ENCODE peak calls at places on chromosomes 5 and 9, in six cellular contexts. O is cardiac fibroblast, K is uterus, G is MM.1S, V is adrenal gland, I is fibroblast of the aortic adventitia. Y is an unnamed sample.

GRCh38 chr5:102830241-102830640 is 75.1 kb downstream of the PAM start:
- DNase-seq in O (no peak), K (no peak), G (no peak), V (no peak), I (no peak), Y (no peak)

GRCh38 chr9:108687360-108687981 is 168.3 kb downstream of the ACTL7B start:
- DNase-seq in O (peak), K (no peak), G (no peak), V (no peak), I (no peak), Y (peak)

GRCh38 chr9:130422546-130422945 is 22.2 kb upstream of the ASS1 start:
- DNase-seq in O (no peak), K (no peak), G (no peak), V (no peak), I (no peak), Y (no peak)

GRCh38 chr5:113546711-113547159 is 33.2 kb downstream of the YTHDC2 start:
- DNase-seq in O (peak), K (no peak), G (no peak), V (no peak), I (peak), Y (peak)

GRCh38 chr5:79236970-79237734 is 1.2 kb downstream of the JMY start:
- DNase-seq in O (peak), K (peak), G (peak), V (peak), I (peak), Y (peak)

GRCh38 chr5:143063175-143063970 is 293.2 kb downstream of the ARHGAP26 start:
- DNase-seq in O (peak), K (peak), G (no peak), V (peak), I (peak), Y (peak)

GRCh38 chr9:120710110-120710981 is 3.9 kb downstream of the MEGF9 start:
- DNase-seq in O (peak), K (no peak), G (peak), V (peak), I (peak), Y (peak)

GRCh38 chr5:142356318-142356715 is 31.5 kb upstream of the SPRY4 start:
- DNase-seq in O (peak), K (no peak), G (no peak), V (no peak), I (peak), Y (peak)

GRCh38 chr5:128674837-128675446 is 136.9 kb upstream of the FBN2 start:
- DNase-seq in O (peak), K (peak), G (peak), V (peak), I (peak), Y (peak)

GRCh38 chr9:127174386-127175318 is 52.2 kb upstream of the ANGPTL2 start:
- DNase-seq in O (peak), K (no peak), G (no peak), V (no peak), I (no peak), Y (no peak)

GRCh38 chr5:105807251-105807650 is 1863.5 kb downstream of the EFNA5 start:
- DNase-seq in O (no peak), K (no peak), G (no peak), V (no peak), I (peak), Y (no peak)

GRCh38 chr5:166370928-166371690 is 1920.3 kb upstream of the WWC1 start:
- DNase-seq in O (peak), K (no peak), G (peak), V (no peak), I (peak), Y (no peak)

GRCh38 chr5:174798411-174798930 is 74.1 kb downstream of the MSX2 start:
- DNase-seq in O (no peak), K (no peak), G (no peak), V (no peak), I (no peak), Y (no peak)

GRCh38 chr9:126491256-126491879 is 122.4 kb upstream of the LMX1B start:
- DNase-seq in O (peak), K (no peak), G (peak), V (no peak), I (peak), Y (peak)

GRCh38 chr9:2014148-2014547 is 999 bp upstream of the SMARCA2 start:
- DNase-seq in O (no peak), K (no peak), G (no peak), V (no peak), I (no peak), Y (no peak)

GRCh38 chr9:96877269-96877668 is 23.0 kb upstream of the ZNF782 start:
- DNase-seq in O (no peak), K (no peak), G (no peak), V (no peak), I (no peak), Y (no peak)

GRCh38 chr5:76406567-76407155 is 3.6 kb downstream of the IQGAP2 start:
- DNase-seq in O (no peak), K (no peak), G (no peak), V (no peak), I (no peak), Y (no peak)

GRCh38 chr5:54234304-54234938 is 76.0 kb downstream of the ARL15 start:
- DNase-seq in O (peak), K (no peak), G (peak), V (no peak), I (peak), Y (peak)

GRCh38 chr9:131559416-131560000 is 14.2 kb downstream of the PRRT1B start:
- DNase-seq in O (peak), K (no peak), G (no peak), V (no peak), I (no peak), Y (no peak)
- TF ChIP-seq CTCF in O (no peak), K (no peak), G (no peak), V (no peak), I (no peak), Y (no peak)

DNA sequence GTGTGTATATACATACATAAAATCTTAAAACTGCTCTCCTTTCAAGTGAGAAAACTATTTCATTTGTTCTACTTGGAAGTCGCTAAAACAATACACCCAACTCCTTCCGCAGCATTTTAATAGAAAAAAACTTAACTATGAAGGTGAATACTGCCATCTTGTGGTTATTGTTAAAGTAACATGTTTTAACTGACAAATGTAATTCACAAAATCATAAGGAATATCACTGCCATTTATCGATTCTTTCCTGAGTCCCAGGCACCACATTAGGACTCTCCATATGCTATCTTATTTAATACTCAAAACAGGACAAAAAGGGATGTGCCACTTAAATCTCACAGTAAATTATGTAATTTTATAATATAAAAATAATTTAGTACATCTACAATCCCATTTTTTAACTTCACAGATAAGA is 130.5 kb upstream of the ITGA1 start:
- DNase-seq in O (peak), K (no peak), G (peak), V (no peak), I (peak), Y (peak)
- H3K4me3 ChIP-seq in O (no peak), K (no peak), G (no peak), V (no peak), I (no peak), Y (no peak)

DNA sequence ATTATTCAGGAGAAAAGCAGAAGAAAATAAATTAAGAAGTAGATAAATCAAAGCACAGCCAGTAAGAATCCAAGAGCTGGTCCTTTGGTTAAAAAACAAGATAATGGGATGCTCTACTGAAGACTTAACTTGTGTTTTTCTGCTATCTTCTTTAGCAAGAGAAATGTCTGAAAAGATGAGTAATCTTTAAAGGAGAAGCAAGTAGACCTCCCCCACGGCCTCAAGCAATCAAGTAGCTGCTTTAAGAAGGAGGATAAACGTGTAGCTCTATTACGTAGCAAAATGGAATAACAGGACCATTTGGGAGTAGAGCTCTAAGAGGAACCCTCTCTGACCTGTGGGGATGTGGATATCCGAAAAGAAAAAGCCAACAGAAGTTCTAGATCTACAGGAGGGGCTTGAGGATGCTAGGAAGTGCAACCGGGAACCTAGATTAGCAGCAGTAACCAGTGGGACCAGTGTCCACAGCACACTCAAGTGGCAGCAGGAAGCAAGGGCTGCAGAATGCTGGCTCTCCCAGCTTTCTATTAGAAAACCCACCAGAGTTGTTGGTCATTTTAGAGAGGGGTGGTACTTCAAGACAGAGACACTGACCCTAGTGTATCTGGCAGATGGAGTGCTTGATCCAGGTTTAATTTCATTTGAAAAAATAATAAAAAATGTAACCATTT is 185.4 kb downstream of the GABBR2 start:
- DNase-seq in O (peak), K (no peak), G (no peak), V (no peak), I (peak), Y (peak)
- TF ChIP-seq CTCF in O (peak), K (no peak), G (no peak), V (no peak), I (peak), Y (peak)

GRCh38 chr9:134643306-134643705 is 1.7 kb downstream of the COL5A1 start:
- DNase-seq in O (peak), K (peak), G (no peak), V (no peak), I (peak), Y (peak)
- H3K4me3 ChIP-seq in O (peak), K (peak), G (no peak), V (no peak), I (peak), Y (peak)

DNA sequence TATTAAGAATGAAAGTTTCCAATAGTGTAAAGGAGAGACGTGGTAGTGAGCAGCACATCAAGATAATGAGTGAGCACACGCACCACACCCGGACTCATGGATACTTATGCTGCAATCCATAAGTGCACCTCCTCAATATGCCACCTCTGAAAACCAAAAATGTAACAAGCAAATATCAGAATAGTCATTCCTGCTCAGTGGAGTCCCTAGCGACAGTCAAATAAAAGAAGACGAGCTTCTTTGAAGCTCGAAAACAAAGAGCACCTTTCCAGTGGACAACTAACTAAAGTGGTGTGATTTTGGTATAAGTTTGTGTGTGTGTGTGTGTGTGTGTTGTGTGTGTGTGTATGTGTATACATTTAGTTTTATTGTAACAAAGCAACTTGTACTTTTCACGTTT is 241.3 kb downstream of the DEPDC1B start:
- DNase-seq in O (no peak), K (no peak), G (no peak), V (no peak), I (no peak), Y (no peak)
- TF ChIP-seq CTCF in O (no peak), K (no peak), G (no peak), V (no peak), I (no peak), Y (no peak)

GRCh38 chr5:88143693-88144218 is 124.9 kb downstream of the TMEM161B start:
- DNase-seq in O (no peak), K (no peak), G (no peak), V (no peak), I (no peak), Y (no peak)

GRCh38 chr5:88141695-88141979 is 127.0 kb downstream of the TMEM161B start:
- DNase-seq in O (peak), K (no peak), G (no peak), V (no peak), I (no peak), Y (no peak)

GRCh38 chr5:88140396-88140862 is 128.2 kb downstream of the TMEM161B start:
- DNase-seq in O (no peak), K (peak), G (no peak), V (peak), I (no peak), Y (no peak)

GRCh38 chr5:88142801-88143692 is 125.6 kb downstream of the TMEM161B start:
- DNase-seq in O (peak), K (peak), G (peak), V (peak), I (peak), Y (peak)

GRCh38 chr5:88140863-88141694 is 127.6 kb downstream of the TMEM161B start:
- DNase-seq in O (peak), K (peak), G (peak), V (peak), I (peak), Y (peak)
- H3K4me3 ChIP-seq in O (peak), K (peak), G (peak), V (no peak), I (peak), Y (peak)

GRCh38 chr5:133754575-133755169 is 142.3 kb upstream of the FSTL4 start:
- DNase-seq in O (peak), K (no peak), G (peak), V (peak), I (peak), Y (peak)
- TF ChIP-seq CTCF in O (peak), K (no peak), G (peak), V (peak), I (peak), Y (peak)

GRCh38 chr9:137298401-137298982 is 3.6 kb downstream of the NRARP start:
- DNase-seq in O (no peak), K (no peak), G (no peak), V (no peak), I (peak), Y (no peak)
- H3K4me3 ChIP-seq in O (no peak), K (no peak), G (no peak), V (no peak), I (no peak), Y (no peak)